ENCODE peak calls at places on chromosome 21, in six cellular contexts. J is spleen; H is CD8-positive, alpha-beta T cell; R is HAP-1; U is IMR-90; W is ovary. B is an unnamed sample. For H3K9me3 and H3K4me1, the result is how much of the 10 kb centered on the place peaks cover.

GRCh38 chr21:31616216-31616615 is 43.3 kb upstream of the SOD1 start:
- DNase-seq in J (no peak), H (no peak), R (no peak), U (no peak), W (no peak), B (no peak)

GRCh38 chr21:32949701-32950100 is 76.0 kb upstream of the OLIG2 start:
- DNase-seq in J (no peak), H (no peak), R (no peak), U (no peak), W (no peak), B (no peak)

GRCh38 chr21:33643658-33644311 is 1.5 kb downstream of the ITSN1 start:
- DNase-seq in J (no peak), H (no peak), R (peak), U (no peak), W (no peak), B (peak)

GRCh38 chr21:32096411-32096810 is 182.4 kb downstream of the MIS18A start:
- DNase-seq in J (no peak), H (no peak), R (peak), U (no peak), W (no peak), B (no peak)

GRCh38 chr21:29181799-29182470 is 51.5 kb downstream of the MAP3K7CL start:
- DNase-seq in J (no peak), H (no peak), R (no peak), U (peak), W (no peak), B (peak)

GRCh38 chr21:37671381-37671780 is 244.9 kb downstream of the KCNJ6 start:
- DNase-seq in J (no peak), H (no peak), R (no peak), U (no peak), W (no peak), B (no peak)

GRCh38 chr21:34523019-34523418 is 11.0 kb upstream of the KCNE1 start:
- DNase-seq in J (no peak), H (no peak), R (no peak), U (no peak), W (no peak), B (no peak)

GRCh38 chr21:27648560-27648959 is 681.7 kb upstream of the ADAMTS5 start:
- DNase-seq in J (no peak), H (no peak), R (no peak), U (peak), W (no peak), B (peak)

GRCh38 chr21:37800122-37800455 is 116.2 kb downstream of the KCNJ6 start:
- DNase-seq in J (no peak), H (no peak), R (no peak), U (no peak), W (no peak), B (peak)

GRCh38 chr21:31873275-31873695 is 465 bp downstream of the HUNK start:
- DNase-seq in J (peak), H (no peak), R (no peak), U (no peak), W (peak), B (peak)

GRCh38 chr21:29192999-29193563 is 62.6 kb downstream of the MAP3K7CL start:
- DNase-seq in J (no peak), H (no peak), R (no peak), U (no peak), W (no peak), B (peak)

GRCh38 chr21:33011462-33011861 is 14.3 kb upstream of the OLIG2 start:
- DNase-seq in J (no peak), H (no peak), R (no peak), U (peak), W (no peak), B (peak)

GRCh38 chr21:45818904-45819285 is 162.7 kb upstream of the COL6A1 start:
- DNase-seq in J (no peak), H (peak), R (no peak), U (peak), W (no peak), B (peak)

GRCh38 chr21:45596704-45597318 is 46.7 kb upstream of the PCBP3 start:
- DNase-seq in J (peak), H (peak), R (peak), U (peak), W (peak), B (peak)

GRCh38 chr21:14916676-14917141 is 148.1 kb downstream of the NRIP1 start:
- DNase-seq in J (no peak), H (no peak), R (peak), U (peak), W (no peak), B (peak)

GRCh38 chr21:38261851-38262250 is 5.1 kb downstream of the KCNJ15 start:
- DNase-seq in J (no peak), H (no peak), R (no peak), U (peak), W (no peak), B (peak)

GRCh38 chr21:14712121-14712520 is 166.0 kb upstream of the SAMSN1 start:
- DNase-seq in J (no peak), H (no peak), R (no peak), U (no peak), W (no peak), B (no peak)

GRCh38 chr21:42632336-42632751 is 21.1 kb upstream of the PDE9A start:
- DNase-seq in J (peak), H (no peak), R (no peak), U (no peak), W (peak), B (no peak)
- H3K9me3 ChIP-seq in J (under half), H (under half), R (under half), U (under half), W (under half), B (under half)

GRCh38 chr21:44523567-44524181 is 16.3 kb downstream of the KRTAP10-1 start:
- DNase-seq in J (no peak), H (no peak), R (no peak), U (no peak), W (no peak), B (no peak)
- H3K4me1 ChIP-seq in J (under half), H (under half), R (under half), U (under half), W (under half), B (under half)

GRCh38 chr21:16194851-16195251 is 465.1 kb downstream of the USP25 start:
- DNase-seq in J (no peak), H (no peak), R (peak), U (peak), W (no peak), B (peak)
- H3K4me3 ChIP-seq in J (no peak), H (no peak), R (peak), U (peak), W (peak), B (peak)

GRCh38 chr21:35987475-35987874 is 72.9 kb downstream of the SETD4 start:
- DNase-seq in J (no peak), H (no peak), R (no peak), U (no peak), W (no peak), B (no peak)

GRCh38 chr21:35988396-35989140 is 71.8 kb downstream of the SETD4 start:
- DNase-seq in J (no peak), H (no peak), R (no peak), U (no peak), W (no peak), B (no peak)

GRCh38 chr21:35991131-35991530 is 69.2 kb downstream of the SETD4 start:
- DNase-seq in J (no peak), H (no peak), R (no peak), U (no peak), W (no peak), B (no peak)

GRCh38 chr21:35990609-35991008 is 69.7 kb downstream of the SETD4 start:
- DNase-seq in J (no peak), H (no peak), R (no peak), U (no peak), W (no peak), B (no peak)

DNA sequence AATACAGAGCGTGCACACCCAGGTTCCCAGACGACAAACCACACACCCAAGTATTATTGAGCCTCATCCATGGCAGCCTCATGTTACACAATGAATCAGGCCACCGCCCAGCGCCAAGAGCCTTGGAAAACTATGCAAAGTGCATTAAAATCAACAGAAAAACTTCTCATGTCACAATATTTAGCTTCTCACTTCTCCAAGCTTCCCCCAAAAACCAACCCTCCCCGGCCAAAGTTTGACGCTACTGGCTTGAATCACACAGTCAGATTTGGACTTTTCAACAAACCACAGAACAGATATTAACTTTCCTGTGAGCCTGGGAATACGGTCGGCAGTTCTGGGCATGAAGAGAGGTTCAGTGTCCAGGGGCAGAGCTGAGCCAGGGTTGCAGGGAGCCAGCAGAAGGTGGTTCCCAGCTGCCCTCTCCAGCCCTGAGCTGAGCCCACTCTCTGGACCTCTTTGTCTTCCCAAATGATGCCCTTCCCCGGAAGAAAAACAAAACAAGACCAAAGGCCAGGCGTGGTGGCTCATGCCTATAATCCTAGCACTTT is 71.1 kb downstream of the SETD4 start:
- DNase-seq in J (no peak), H (no peak), R (no peak), U (no peak), W (no peak), B (peak)
- H3K9me3 ChIP-seq in J (under half), H (under half), R (under half), U (under half), W (under half), B (under half)

B was measured in adipocyte.